ENCODE peak calls at places on chromosome 12, in six cellular contexts. One of them, this sample, is unnamed.

GRCh38 chr12:25769076-25769945 is 189.2 kb upstream of the RASSF8 start:
- DNase-seq in cardiac muscle cell: peak; percentile 84
- DNase-seq in CD8-positive, alpha-beta T cell: no peak
- DNase-seq in left ventricle myocardium inferior: no peak
- DNase-seq in thoracic aorta: no peak
- DNase-seq in IMR-90: peak; percentile 93
- DNase-seq in this sample: no peak

GRCh38 chr12:10718279-10718821 is 4.8 kb downstream of the YBX3 start:
- DNase-seq in left ventricle myocardium inferior: no peak
- DNase-seq in thoracic aorta: no peak
- DNase-seq in IMR-90: peak; percentile 92
- DNase-seq in cardiac muscle cell: peak; percentile 68
- DNase-seq in CD8-positive, alpha-beta T cell: no peak
- DNase-seq in this sample: no peak

GRCh38 chr12:22083167-22083566 is 37.1 kb downstream of the CMAS start:
- DNase-seq in cardiac muscle cell: peak; percentile 58
- DNase-seq in left ventricle myocardium inferior: no peak
- DNase-seq in thoracic aorta: no peak
- DNase-seq in IMR-90: peak; percentile 35
- DNase-seq in CD8-positive, alpha-beta T cell: no peak
- DNase-seq in this sample: no peak

GRCh38 chr12:82479511-82479910 is 121.2 kb downstream of the METTL25 start:
- DNase-seq in cardiac muscle cell: peak; percentile 76
- DNase-seq in CD8-positive, alpha-beta T cell: no peak
- DNase-seq in thoracic aorta: no peak
- DNase-seq in left ventricle myocardium inferior: no peak
- DNase-seq in IMR-90: peak; percentile 59
- DNase-seq in this sample: peak; percentile 7

GRCh38 chr12:58104443-58104842 is 163.1 kb downstream of the ATP23 start:
- DNase-seq in left ventricle myocardium inferior: no peak
- DNase-seq in thoracic aorta: no peak
- DNase-seq in cardiac muscle cell: no peak
- DNase-seq in CD8-positive, alpha-beta T cell: no peak
- DNase-seq in IMR-90: no peak
- DNase-seq in this sample: no peak

GRCh38 chr12:91616401-91616800 is 433.8 kb upstream of the DCN start:
- DNase-seq in left ventricle myocardium inferior: no peak
- DNase-seq in IMR-90: no peak
- DNase-seq in cardiac muscle cell: no peak
- DNase-seq in CD8-positive, alpha-beta T cell: no peak
- DNase-seq in thoracic aorta: no peak
- DNase-seq in this sample: no peak

GRCh38 chr12:106309671-106310313 is 7.3 kb downstream of the TCP11L2 start:
- DNase-seq in IMR-90: peak; percentile 75
- DNase-seq in thoracic aorta: no peak
- DNase-seq in cardiac muscle cell: peak; percentile 78
- DNase-seq in left ventricle myocardium inferior: no peak
- DNase-seq in CD8-positive, alpha-beta T cell: no peak
- DNase-seq in this sample: no peak

GRCh38 chr12:49301759-49302158 is 6.8 kb downstream of the PRPH start:
- DNase-seq in left ventricle myocardium inferior: no peak
- DNase-seq in CD8-positive, alpha-beta T cell: no peak
- DNase-seq in thoracic aorta: no peak
- DNase-seq in IMR-90: no peak
- DNase-seq in cardiac muscle cell: no peak
- DNase-seq in this sample: no peak

GRCh38 chr12:57620936-57621496 is 9.8 kb downstream of the ARHGEF25 start:
- DNase-seq in CD8-positive, alpha-beta T cell: no peak
- DNase-seq in left ventricle myocardium inferior: no peak
- DNase-seq in IMR-90: no peak
- DNase-seq in thoracic aorta: no peak
- DNase-seq in cardiac muscle cell: no peak
- DNase-seq in this sample: no peak

GRCh38 chr12:40692617-40693502 is 621 bp downstream of the CNTN1 start:
- DNase-seq in IMR-90: no peak
- DNase-seq in left ventricle myocardium inferior: no peak
- DNase-seq in cardiac muscle cell: no peak
- DNase-seq in thoracic aorta: no peak
- DNase-seq in CD8-positive, alpha-beta T cell: no peak
- DNase-seq in this sample: peak; percentile 10

GRCh38 chr12:334114-334513 is 55.0 kb downstream of the KDM5A start:
- DNase-seq in cardiac muscle cell: no peak
- DNase-seq in CD8-positive, alpha-beta T cell: no peak
- DNase-seq in thoracic aorta: no peak
- DNase-seq in IMR-90: no peak
- DNase-seq in left ventricle myocardium inferior: no peak
- DNase-seq in this sample: no peak

GRCh38 chr12:28172434-28173030 is 17.7 kb upstream of the CCDC91 start:
- DNase-seq in left ventricle myocardium inferior: no peak
- DNase-seq in thoracic aorta: no peak
- DNase-seq in cardiac muscle cell: peak; percentile 80
- DNase-seq in IMR-90: peak; percentile 68
- DNase-seq in CD8-positive, alpha-beta T cell: no peak
- DNase-seq in this sample: peak; percentile 48

GRCh38 chr12:53298154-53298553 is 1.3 kb upstream of the MYG1 start:
- DNase-seq in left ventricle myocardium inferior: no peak
- DNase-seq in CD8-positive, alpha-beta T cell: no peak
- DNase-seq in cardiac muscle cell: peak; percentile 89
- DNase-seq in thoracic aorta: no peak
- DNase-seq in IMR-90: peak; percentile 97
- DNase-seq in this sample: no peak

GRCh38 chr12:132437252-132438138 is 52.5 kb upstream of the FBRSL1 start:
- DNase-seq in left ventricle myocardium inferior: no peak
- DNase-seq in CD8-positive, alpha-beta T cell: no peak
- DNase-seq in IMR-90: no peak
- DNase-seq in thoracic aorta: no peak
- DNase-seq in cardiac muscle cell: no peak
- DNase-seq in this sample: no peak

GRCh38 chr12:108831309-108831991 is 25.9 kb downstream of the SSH1 start:
- DNase-seq in cardiac muscle cell: no peak
- DNase-seq in thoracic aorta: no peak
- DNase-seq in CD8-positive, alpha-beta T cell: no peak
- DNase-seq in IMR-90: no peak
- DNase-seq in left ventricle myocardium inferior: no peak
- DNase-seq in this sample: no peak

GRCh38 chr12:23834076-23834475 is 115.4 kb downstream of the SOX5 start:
- DNase-seq in CD8-positive, alpha-beta T cell: no peak
- DNase-seq in IMR-90: peak; percentile 2
- DNase-seq in left ventricle myocardium inferior: no peak
- DNase-seq in thoracic aorta: no peak
- DNase-seq in cardiac muscle cell: peak; percentile 37
- DNase-seq in this sample: no peak

GRCh38 chr12:116959845-116960514 is 49.2 kb downstream of the FBXW8 start:
- DNase-seq in IMR-90: no peak
- DNase-seq in CD8-positive, alpha-beta T cell: no peak
- DNase-seq in left ventricle myocardium inferior: no peak
- DNase-seq in thoracic aorta: no peak
- DNase-seq in cardiac muscle cell: no peak
- DNase-seq in this sample: no peak

GRCh38 chr12:133130808-133131128 is 341 bp downstream of the ZNF10 start:
- DNase-seq in cardiac muscle cell: no peak
- DNase-seq in CD8-positive, alpha-beta T cell: peak; percentile 29
- DNase-seq in IMR-90: no peak
- DNase-seq in left ventricle myocardium inferior: peak; percentile 26
- DNase-seq in thoracic aorta: no peak
- DNase-seq in this sample: no peak

GRCh38 chr12:50006754-50007442 is 18.4 kb downstream of the RACGAP1 start:
- DNase-seq in left ventricle myocardium inferior: no peak
- DNase-seq in thoracic aorta: no peak
- DNase-seq in IMR-90: peak; percentile 49
- DNase-seq in CD8-positive, alpha-beta T cell: no peak
- DNase-seq in cardiac muscle cell: no peak
- DNase-seq in this sample: no peak

GRCh38 chr12:30450872-30451271 is 244.8 kb downstream of the IPO8 start:
- DNase-seq in thoracic aorta: no peak
- DNase-seq in cardiac muscle cell: peak; percentile 82
- DNase-seq in left ventricle myocardium inferior: no peak
- DNase-seq in CD8-positive, alpha-beta T cell: no peak
- DNase-seq in IMR-90: no peak
- DNase-seq in this sample: no peak

GRCh38 chr12:57543666-57544065 is 3.3 kb downstream of the DCTN2 start:
- DNase-seq in cardiac muscle cell: no peak
- DNase-seq in left ventricle myocardium inferior: no peak
- DNase-seq in CD8-positive, alpha-beta T cell: no peak
- DNase-seq in IMR-90: peak; percentile 18
- DNase-seq in thoracic aorta: no peak
- DNase-seq in this sample: no peak

GRCh38 chr12:52280319-52280795 is 5.9 kb downstream of the KRT86 start:
- DNase-seq in cardiac muscle cell: peak; percentile 97
- DNase-seq in CD8-positive, alpha-beta T cell: no peak
- DNase-seq in left ventricle myocardium inferior: no peak
- DNase-seq in IMR-90: peak; percentile 94
- DNase-seq in thoracic aorta: peak; percentile 17
- DNase-seq in this sample: peak; percentile 35

GRCh38 chr12:75872762-75873161 is 158.8 kb downstream of the PHLDA1 start:
- DNase-seq in CD8-positive, alpha-beta T cell: no peak
- DNase-seq in left ventricle myocardium inferior: no peak
- DNase-seq in cardiac muscle cell: no peak
- DNase-seq in IMR-90: no peak
- DNase-seq in thoracic aorta: no peak
- DNase-seq in this sample: no peak

GRCh38 chr12:643478-644292 is 19.6 kb downstream of the NINJ2 start:
- DNase-seq in thoracic aorta: no peak
- DNase-seq in cardiac muscle cell: peak; percentile 16
- DNase-seq in IMR-90: no peak
- DNase-seq in left ventricle myocardium inferior: peak; percentile 53
- DNase-seq in CD8-positive, alpha-beta T cell: no peak
- DNase-seq in this sample: no peak

GRCh38 chr12:39620664-39621658 is 1.4 kb upstream of the ABCD2 start:
- DNase-seq in IMR-90: no peak
- DNase-seq in left ventricle myocardium inferior: no peak
- DNase-seq in cardiac muscle cell: peak; percentile 10
- DNase-seq in CD8-positive, alpha-beta T cell: peak; percentile 21
- DNase-seq in thoracic aorta: no peak
- DNase-seq in this sample: no peak

GRCh38 chr12:112241176-112241575 is 115.8 kb downstream of the TRAFD1 start:
- DNase-seq in thoracic aorta: no peak
- DNase-seq in cardiac muscle cell: no peak
- DNase-seq in left ventricle myocardium inferior: no peak
- DNase-seq in CD8-positive, alpha-beta T cell: no peak
- DNase-seq in IMR-90: no peak
- DNase-seq in this sample: no peak

GRCh38 chr12:58919271-58920101 is 818 bp downstream of the LRIG3 start:
- DNase-seq in CD8-positive, alpha-beta T cell: no peak
- DNase-seq in IMR-90: peak; percentile 58
- DNase-seq in thoracic aorta: no peak
- DNase-seq in left ventricle myocardium inferior: no peak
- DNase-seq in cardiac muscle cell: peak; percentile 40
- DNase-seq in this sample: peak; percentile 42

GRCh38 chr12:120181991-120182631 is 12.4 kb downstream of the GCN1 start:
- DNase-seq in IMR-90: peak; percentile 74
- DNase-seq in thoracic aorta: no peak
- DNase-seq in cardiac muscle cell: peak; percentile 62
- DNase-seq in CD8-positive, alpha-beta T cell: no peak
- DNase-seq in left ventricle myocardium inferior: no peak
- DNase-seq in this sample: peak; percentile 99

GRCh38 chr12:79686171-79686570 is 4.6 kb downstream of the PAWR start:
- DNase-seq in IMR-90: no peak
- DNase-seq in thoracic aorta: no peak
- DNase-seq in cardiac muscle cell: no peak
- DNase-seq in left ventricle myocardium inferior: no peak
- DNase-seq in CD8-positive, alpha-beta T cell: no peak
- DNase-seq in this sample: no peak
- H3K4me3 ChIP-seq in IMR-90: no peak overlapping the region
- H3K4me3 ChIP-seq in thoracic aorta: peak overlapping the region; percentile 99
- H3K4me3 ChIP-seq in cardiac muscle cell: peak overlapping the region; percentile 94
- H3K4me3 ChIP-seq in left ventricle myocardium inferior: no peak overlapping the region
- H3K4me3 ChIP-seq in CD8-positive, alpha-beta T cell: no peak overlapping the region
- H3K4me3 ChIP-seq in this sample: no peak overlapping the region

GRCh38 chr12:4809013-4809448 is 88.8 kb downstream of the GALNT8 start:
- DNase-seq in cardiac muscle cell: no peak
- DNase-seq in CD8-positive, alpha-beta T cell: no peak
- DNase-seq in left ventricle myocardium inferior: no peak
- DNase-seq in IMR-90: no peak
- DNase-seq in thoracic aorta: no peak
- DNase-seq in this sample: no peak
- H3K27me3 ChIP-seq in cardiac muscle cell: peaks cover 69% of the 10 kb centered on the region
- H3K27me3 ChIP-seq in CD8-positive, alpha-beta T cell: no peaks in the 10 kb centered on the region
- H3K27me3 ChIP-seq in left ventricle myocardium inferior: peaks cover 71% of the 10 kb centered on the region
- H3K27me3 ChIP-seq in IMR-90: peaks cover 24% of the 10 kb centered on the region
- H3K27me3 ChIP-seq in thoracic aorta: no peaks in the 10 kb centered on the region
- H3K27me3 ChIP-seq in this sample: peaks cover 17% of the 10 kb centered on the region

DNA sequence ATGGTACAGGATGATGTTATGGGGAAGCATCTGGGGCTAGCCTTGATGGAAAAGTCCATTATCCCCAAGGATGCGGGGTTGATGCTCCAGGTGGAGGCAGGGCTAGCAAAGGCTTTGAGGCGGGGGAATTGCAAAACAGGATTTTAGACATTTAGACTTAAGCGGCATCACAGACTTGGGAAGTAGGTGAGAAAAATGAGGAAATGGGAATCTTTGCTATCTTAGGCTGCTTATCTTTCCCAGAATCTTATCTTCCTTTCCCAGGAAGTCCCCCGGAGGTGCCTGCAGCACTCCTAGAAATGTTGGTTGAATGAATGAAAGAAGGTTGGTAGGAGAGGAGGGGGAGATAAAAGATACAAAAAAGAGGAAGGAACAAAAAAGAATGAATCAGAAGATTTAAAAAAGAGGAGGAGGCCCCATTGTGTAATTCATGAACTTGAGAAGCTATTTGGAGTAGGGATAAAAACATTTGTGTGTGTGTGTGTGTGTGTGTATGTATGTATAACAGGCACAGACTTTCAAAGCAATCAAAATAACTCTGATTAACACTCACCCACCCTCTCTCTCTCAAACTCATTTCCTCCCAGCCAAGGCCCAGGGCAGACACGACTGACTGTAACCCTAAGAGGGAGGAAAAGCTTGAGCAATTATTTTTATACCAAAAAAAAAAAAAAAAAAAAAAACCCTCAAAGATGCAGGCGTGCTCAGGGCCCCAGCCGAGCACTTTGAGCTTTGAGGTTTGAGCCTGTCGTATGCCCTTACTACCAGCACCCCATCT is 62.5 kb upstream of the TBX3 start:
- DNase-seq in CD8-positive, alpha-beta T cell: no peak
- DNase-seq in left ventricle myocardium inferior: no peak
- DNase-seq in thoracic aorta: no peak
- DNase-seq in cardiac muscle cell: peak; percentile 35
- DNase-seq in IMR-90: peak; percentile 78
- DNase-seq in this sample: no peak
- H3K4me1 ChIP-seq in CD8-positive, alpha-beta T cell: no peaks in the 10 kb centered on the region
- H3K4me1 ChIP-seq in left ventricle myocardium inferior: peaks cover 5% of the 10 kb centered on the region
- H3K4me1 ChIP-seq in thoracic aorta: no peaks in the 10 kb centered on the region
- H3K4me1 ChIP-seq in cardiac muscle cell: peaks cover 11% of the 10 kb centered on the region
- H3K4me1 ChIP-seq in IMR-90: peaks cover 35% of the 10 kb centered on the region
- H3K4me1 ChIP-seq in this sample: no peaks in the 10 kb centered on the region

GRCh38 chr12:42094277-42094676 is 50.4 kb downstream of the GXYLT1 start:
- DNase-seq in CD8-positive, alpha-beta T cell: peak; percentile 1
- DNase-seq in cardiac muscle cell: peak; percentile 70
- DNase-seq in left ventricle myocardium inferior: no peak
- DNase-seq in thoracic aorta: no peak
- DNase-seq in IMR-90: peak; percentile 72
- DNase-seq in this sample: peak; percentile 9
- H3K4me3 ChIP-seq in CD8-positive, alpha-beta T cell: no peak overlapping the region
- H3K4me3 ChIP-seq in cardiac muscle cell: no peak overlapping the region
- H3K4me3 ChIP-seq in left ventricle myocardium inferior: no peak overlapping the region
- H3K4me3 ChIP-seq in thoracic aorta: no peak overlapping the region
- H3K4me3 ChIP-seq in IMR-90: no peak overlapping the region
- H3K4me3 ChIP-seq in this sample: no peak overlapping the region

GRCh38 chr12:19234171-19234704 is 104.7 kb downstream of the PLEKHA5 start:
- DNase-seq in cardiac muscle cell: peak; percentile 59
- DNase-seq in left ventricle myocardium inferior: no peak
- DNase-seq in IMR-90: peak; percentile 35
- DNase-seq in CD8-positive, alpha-beta T cell: no peak
- DNase-seq in thoracic aorta: no peak
- DNase-seq in this sample: peak; percentile 70
- H3K27me3 ChIP-seq in cardiac muscle cell: no peaks in the 10 kb centered on the region
- H3K27me3 ChIP-seq in left ventricle myocardium inferior: no peaks in the 10 kb centered on the region
- H3K27me3 ChIP-seq in IMR-90: no peaks in the 10 kb centered on the region
- H3K27me3 ChIP-seq in CD8-positive, alpha-beta T cell: no peaks in the 10 kb centered on the region
- H3K27me3 ChIP-seq in thoracic aorta: no peaks in the 10 kb centered on the region
- H3K27me3 ChIP-seq in this sample: no peaks in the 10 kb centered on the region

GRCh38 chr12:26939192-26939832 is 1.0 kb downstream of the FGFR1OP2 start:
- DNase-seq in IMR-90: peak; percentile 31
- DNase-seq in CD8-positive, alpha-beta T cell: no peak
- DNase-seq in left ventricle myocardium inferior: no peak
- DNase-seq in cardiac muscle cell: no peak
- DNase-seq in thoracic aorta: no peak
- DNase-seq in this sample: no peak
- H3K4me1 ChIP-seq in IMR-90: peaks cover 2% of the 10 kb centered on the region
- H3K4me1 ChIP-seq in CD8-positive, alpha-beta T cell: peaks cover 59% of the 10 kb centered on the region
- H3K4me1 ChIP-seq in left ventricle myocardium inferior: peaks cover 87% of the 10 kb centered on the region
- H3K4me1 ChIP-seq in cardiac muscle cell: peaks cover 21% of the 10 kb centered on the region
- H3K4me1 ChIP-seq in thoracic aorta: peaks cover 61% of the 10 kb centered on the region
- H3K4me1 ChIP-seq in this sample: peaks cover 10% of the 10 kb centered on the region

This sample was measured in HAP-1.